ENCODE peak calls at places on chromosomes 1 and 21, in six cellular contexts. M is Peyer's patch, P is adrenal gland, J is body of pancreas, S is ovary, N is HCT116. Q is an unnamed sample.
A peak's percentile ranks its signal among the peaks of the same experiment; 100 is the strongest.

GRCh38 chr21:38182370-38182985 is 74.3 kb upstream of the KCNJ15 start:
- DNase-seq in N (no peak), S (no peak), M (no peak), P (no peak), J (no peak), Q (no peak)

GRCh38 chr1:206658981-206659273 is 23.6 kb downstream of the DYRK3 start:
- DNase-seq in P (no peak), M (no peak), J (no peak), S (no peak), N (no peak), Q (no peak)

GRCh38 chr1:239951518-239952130 is 140.1 kb upstream of the FMN2 start:
- DNase-seq in S (peak; percentile 29), N (peak; percentile 27), M (peak; percentile 47), J (peak; percentile 84), P (peak; percentile 59), Q (no peak)

GRCh38 chr1:192463661-192464060 is 111.9 kb upstream of the RGS1 start:
- DNase-seq in P (no peak), S (no peak), M (no peak), J (no peak), N (no peak), Q (no peak)

GRCh38 chr1:62304975-62305374 is 14.3 kb downstream of the KANK4 start:
- DNase-seq in P (no peak), S (no peak), M (no peak), N (no peak), J (peak; percentile 67), Q (no peak)

GRCh38 chr1:114511048-114511785 is at the start of gene TRIM33:
- DNase-seq in P (peak; percentile 89), J (peak; percentile 92), S (peak; percentile 85), N (peak; percentile 86), M (peak; percentile 81), Q (peak; percentile 94)

GRCh38 chr1:38274974-38275373 is 228.4 kb upstream of the POU3F1 start:
- DNase-seq in S (no peak), P (peak; percentile 87), J (peak; percentile 34), N (no peak), M (no peak), Q (no peak)

GRCh38 chr1:61210435-61211012 is 128.2 kb downstream of the NFIA start:
- DNase-seq in N (no peak), P (no peak), J (no peak), S (no peak), M (no peak), Q (no peak)

GRCh38 chr1:165287329-165287728 is 69.2 kb downstream of the LMX1A start:
- DNase-seq in J (no peak), P (no peak), N (no peak), S (no peak), M (no peak), Q (no peak)

GRCh38 chr21:36807421-36808004 is 108.6 kb downstream of the SIM2 start:
- DNase-seq in P (no peak), J (no peak), M (no peak), N (no peak), S (no peak), Q (no peak)

GRCh38 chr21:32554832-32555436 is 30.4 kb downstream of the TCP10L start:
- DNase-seq in N (no peak), S (no peak), J (no peak), M (no peak), P (no peak), Q (no peak)

GRCh38 chr1:32764826-32765545 is 52.2 kb downstream of the YARS1 start:
- DNase-seq in M (no peak), N (no peak), P (no peak), J (no peak), S (no peak), Q (no peak)

GRCh38 chr1:235597867-235598553 is 51.6 kb downstream of the GNG4 start:
- DNase-seq in N (peak; percentile 52), S (no peak), J (no peak), P (no peak), M (no peak), Q (no peak)

GRCh38 chr1:58621375-58621774 is 44.3 kb upstream of the TACSTD2 start:
- DNase-seq in M (no peak), N (no peak), J (no peak), P (no peak), S (no peak), Q (no peak)

GRCh38 chr1:28893403-28894102 is 20.8 kb upstream of the EPB41 start:
- DNase-seq in S (no peak), P (no peak), N (no peak), M (no peak), J (no peak), Q (no peak)

GRCh38 chr1:116375884-116376733 is 3.1 kb downstream of the ATP1A1 start:
- DNase-seq in N (peak; percentile 68), J (peak; percentile 74), S (peak; percentile 56), P (peak; percentile 58), M (peak; percentile 62), Q (peak; percentile 87)

GRCh38 chr1:175725684-175726083 is 17.7 kb downstream of the TNR start:
- DNase-seq in S (no peak), N (no peak), J (no peak), M (no peak), P (no peak), Q (no peak)

GRCh38 chr1:70319750-70320149 is 34.8 kb downstream of the ANKRD13C start:
- DNase-seq in M (no peak), S (no peak), N (peak; percentile 49), P (no peak), J (no peak), Q (no peak)

GRCh38 chr1:177525176-177525575 is 354.4 kb downstream of the BRINP2 start:
- DNase-seq in J (no peak), N (no peak), P (no peak), S (no peak), M (no peak), Q (no peak)

GRCh38 chr1:67647036-67647798 is 37.8 kb upstream of the GADD45A start:
- DNase-seq in S (no peak), P (peak; percentile 67), N (no peak), M (no peak), J (peak; percentile 56), Q (peak; percentile 74)

DNA sequence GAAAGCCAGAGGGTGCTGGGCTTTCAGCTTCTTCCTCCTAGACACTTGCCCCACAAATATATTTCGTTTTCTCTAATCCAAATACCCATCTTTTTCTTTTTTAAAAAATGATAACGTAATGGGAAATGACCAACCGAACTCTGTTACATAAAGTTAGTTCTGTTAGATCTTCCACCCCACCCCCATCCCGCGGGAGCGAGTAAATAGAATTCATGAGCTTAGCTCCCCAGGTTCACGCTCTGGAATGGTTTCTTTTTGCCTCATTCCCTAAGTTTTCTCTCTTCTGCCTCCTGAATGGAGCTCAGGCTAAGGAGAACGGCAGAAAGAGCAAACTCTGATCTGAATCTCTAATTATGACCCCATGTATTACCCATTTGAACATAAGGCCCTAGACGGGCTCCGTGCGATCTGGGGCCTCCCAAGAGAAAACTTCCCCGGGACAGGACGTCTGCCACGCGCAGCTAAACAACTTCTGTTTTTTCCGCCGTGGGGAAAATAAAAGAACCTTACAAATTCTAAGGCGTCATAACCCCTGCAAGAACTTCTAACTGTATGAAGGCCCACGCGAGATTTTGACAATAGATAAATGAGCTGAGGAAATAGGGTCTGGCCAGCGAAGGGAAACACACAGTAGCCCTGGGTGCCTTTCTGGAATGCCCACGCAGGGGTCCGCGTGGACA is 2.4 kb downstream of the TBX15 start:
- DNase-seq in N (no peak), J (no peak), S (no peak), P (no peak), M (no peak), Q (no peak)
- H3K4me3 ChIP-seq in N (no peak overlapping the region), J (no peak overlapping the region), S (no peak overlapping the region), P (no peak overlapping the region), M (no peak overlapping the region), Q (no peak overlapping the region)

DNA sequence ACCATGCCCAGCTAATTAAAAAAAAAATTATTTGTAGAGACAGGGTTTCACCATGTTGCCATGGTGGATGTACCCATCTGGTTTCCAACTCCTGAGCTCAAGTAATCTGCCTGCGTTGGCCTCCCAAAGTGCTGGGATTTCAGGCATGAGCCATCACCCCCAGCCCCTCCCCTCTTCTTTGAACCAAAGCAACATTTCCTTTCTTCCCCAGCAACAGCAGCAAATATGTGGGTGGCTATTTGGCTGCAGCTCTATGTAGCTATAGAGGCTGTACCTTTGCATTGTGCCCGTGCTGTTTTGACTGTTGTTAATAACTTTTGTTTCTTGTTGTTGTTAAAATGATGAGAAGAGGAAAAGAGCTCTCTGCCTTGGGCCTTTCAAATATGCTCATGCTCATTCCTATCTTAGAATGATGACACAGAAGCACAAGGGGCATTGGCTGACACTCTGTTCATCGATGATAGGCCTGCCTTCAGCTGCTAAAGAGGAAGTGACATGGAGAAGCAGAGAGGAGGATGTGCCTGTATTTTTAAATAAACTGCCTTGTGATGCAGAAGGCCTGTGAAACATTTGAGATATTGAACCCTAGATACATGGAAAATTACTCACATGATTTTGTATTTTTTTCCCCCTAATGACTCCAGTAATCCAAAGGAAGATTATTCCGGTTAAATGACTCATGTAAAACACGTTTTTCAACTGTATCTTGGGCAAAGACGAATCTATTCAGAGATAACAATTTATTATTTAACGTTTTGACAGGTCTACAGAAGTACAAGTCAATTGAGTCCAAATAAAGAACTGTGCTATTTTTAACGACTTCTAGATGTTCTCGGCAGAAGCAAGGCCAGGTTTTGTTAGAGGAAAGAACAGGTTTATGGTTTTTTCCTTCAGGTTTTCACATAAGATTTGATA is 20.5 kb upstream of the XPR1 start:
- DNase-seq in N (no peak), P (peak; percentile 82), J (peak; percentile 41), S (no peak), M (no peak), Q (no peak)
- H3K27ac ChIP-seq in N (no peak overlapping the region), P (peak overlapping the region; percentile 38), J (peak overlapping the region; percentile 77), S (no peak overlapping the region), M (no peak overlapping the region), Q (no peak overlapping the region)

DNA sequence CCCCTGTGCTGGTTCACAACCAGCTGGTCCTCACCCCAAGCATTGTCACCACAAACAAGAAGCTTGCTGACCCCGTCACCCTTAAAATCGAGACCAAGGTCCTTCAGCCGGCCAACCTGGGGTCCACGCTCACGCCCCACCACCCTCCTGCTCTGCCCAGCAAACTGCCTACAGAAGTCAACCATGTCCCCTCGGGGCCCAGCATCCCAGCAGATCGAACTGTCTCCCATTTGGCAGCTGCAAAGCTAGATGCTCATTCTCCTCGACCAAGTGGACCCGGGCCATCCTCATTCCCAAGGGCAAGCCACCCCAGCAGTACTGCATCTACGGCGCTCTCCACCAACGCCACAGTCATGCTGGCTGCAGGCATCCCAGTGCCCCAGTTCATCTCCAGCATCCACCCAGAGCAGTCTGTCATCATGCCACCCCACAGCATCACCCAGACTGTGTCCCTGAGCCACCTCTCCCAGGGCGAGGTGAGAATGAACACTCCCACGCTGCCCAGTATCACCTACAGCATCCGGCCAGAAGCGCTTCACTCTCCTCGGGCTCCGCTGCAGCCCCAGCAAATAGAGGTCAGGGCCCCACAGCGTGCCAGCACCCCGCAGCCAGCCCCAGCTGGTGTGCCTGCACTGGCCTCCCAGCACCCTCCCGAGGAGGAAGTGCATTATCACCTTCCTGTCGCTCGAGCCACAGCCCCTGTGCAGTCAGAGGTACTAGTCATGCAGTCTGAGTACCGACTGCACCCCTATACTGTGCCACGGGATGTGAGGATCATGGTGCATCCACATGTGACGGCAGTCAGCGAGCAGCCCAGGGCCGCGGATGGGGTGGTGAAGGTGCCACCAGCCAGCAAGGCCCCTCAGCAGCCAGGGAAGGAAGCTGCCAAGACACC is 40.6 kb downstream of the ZBTB17 start:
- DNase-seq in S (no peak), J (no peak), N (no peak), P (no peak), M (peak; percentile 3), Q (no peak)
- TF ChIP-seq POLR2A in S (no peak), J (no peak), N (no peak), P (no peak), M (no peak), Q (no peak)

GRCh38 chr1:44932151-44932550 is 54.2 kb downstream of the EIF2B3 start:
- DNase-seq in M (no peak), J (no peak), S (no peak), P (no peak), N (no peak), Q (no peak)

GRCh38 chr1:44929556-44929955 is 56.8 kb downstream of the EIF2B3 start:
- DNase-seq in M (no peak), P (no peak), J (no peak), N (no peak), S (no peak), Q (no peak)

GRCh38 chr1:44934786-44935185 is 51.6 kb downstream of the EIF2B3 start:
- DNase-seq in S (no peak), J (no peak), N (no peak), P (no peak), M (no peak), Q (no peak)
- H3K4me3 ChIP-seq in S (no peak overlapping the region), J (no peak overlapping the region), N (no peak overlapping the region), P (no peak overlapping the region), M (no peak overlapping the region), Q (no peak overlapping the region)